ENCODE peak calls at places on chromosomes 3 and 15, in seven cellular contexts. T is Kasumi-1, K is fibroblast of lung, X is NCI-H1436 treated with DMSO at 0.1 percent for 48 hours, O is SHP77 treated with DMSO at 0.1 percent for 48 hours, G is neuronal stem cell, M is kidney glomerular epithelial cell. L is an unnamed sample.

GRCh38 chr3:132232231-132232792 is 84.9 kb upstream of the ACP3 start:
- DNase-seq in T (no peak), K (peak; percentile 6), X (no peak), O (no peak), G (no peak), M (no peak), L (no peak)

GRCh38 chr3:67655364-67656121 is 1.1 kb upstream of the SUCLG2 start:
- DNase-seq in T (peak; percentile 57), K (no peak), X (no peak), O (no peak), G (no peak), M (no peak), L (no peak)

GRCh38 chr15:71043373-71043772 is 71.9 kb upstream of the THSD4 start:
- DNase-seq in T (no peak), K (peak; percentile 73), X (no peak), O (no peak), G (no peak), M (peak; percentile 67), L (no peak)

GRCh38 chr15:74776851-74777768 is 4.8 kb upstream of the CSK start:
- DNase-seq in T (peak; percentile 98), K (no peak), X (no peak), O (no peak), G (no peak), M (no peak), L (peak; percentile 76)

GRCh38 chr3:29804044-29804443 is 523.2 kb downstream of the RBMS3 start:
- DNase-seq in T (no peak), K (no peak), X (no peak), O (no peak), G (no peak), M (no peak), L (no peak)

GRCh38 chr3:78918361-78919020 is 849.3 kb downstream of the ROBO1 start:
- DNase-seq in T (no peak), K (peak; percentile 56), X (no peak), O (no peak), G (no peak), M (no peak), L (no peak)

GRCh38 chr15:94230436-94230885 is 900 bp upstream of the MCTP2 start:
- DNase-seq in T (no peak), K (no peak), X (no peak), O (no peak), G (peak; percentile 12), M (peak; percentile 62), L (peak; percentile 16)

GRCh38 chr15:67042490-67043181 is 22.8 kb upstream of the SMAD3 start:
- DNase-seq in T (peak; percentile 69), K (peak; percentile 70), X (no peak), O (no peak), G (no peak), M (no peak), L (no peak)

GRCh38 chr15:57237282-57237642 is 139.0 kb upstream of the CGNL1 start:
- DNase-seq in T (no peak), K (no peak), X (no peak), O (no peak), G (peak; percentile 91), M (no peak), L (peak; percentile 93)

GRCh38 chr3:15557511-15557946 is 36.0 kb upstream of the COLQ start:
- DNase-seq in T (peak; percentile 77), K (peak; percentile 73), X (no peak), O (peak; percentile 47), G (peak; percentile 17), M (peak; percentile 83), L (peak; percentile 57)

GRCh38 chr3:4950351-4950784 is 28.9 kb upstream of the BHLHE40 start:
- DNase-seq in T (peak; percentile 17), K (no peak), X (no peak), O (no peak), G (no peak), M (no peak), L (no peak)

GRCh38 chr3:138124689-138125420 is 7.3 kb downstream of the A4GNT start:
- DNase-seq in T (no peak), K (peak; percentile 72), X (no peak), O (no peak), G (no peak), M (no peak), L (no peak)

GRCh38 chr15:78076231-78077052 is 1.1 kb downstream of the TBC1D2B start:
- DNase-seq in T (no peak), K (no peak), X (no peak), O (no peak), G (no peak), M (no peak), L (peak; percentile 61)

GRCh38 chr3:2765002-2765579 is 345.1 kb downstream of the IL5RA start:
- DNase-seq in T (peak; percentile 15), K (no peak), X (peak; percentile 29), O (peak; percentile 25), G (no peak), M (peak; percentile 36), L (peak; percentile 42)

GRCh38 chr3:138687236-138687635 is 78.7 kb downstream of the FAIM start:
- DNase-seq in T (no peak), K (no peak), X (no peak), O (no peak), G (no peak), M (no peak), L (no peak)

GRCh38 chr15:44595656-44596510 is 58.9 kb downstream of the EIF3J start:
- DNase-seq in T (no peak), K (no peak), X (no peak), O (no peak), G (no peak), M (no peak), L (no peak)

GRCh38 chr3:120418866-120419490 is 31.8 kb downstream of the FSTL1 start:
- DNase-seq in T (peak; percentile 79), K (no peak), X (peak; percentile 60), O (peak; percentile 83), G (peak; percentile 41), M (peak; percentile 41), L (peak; percentile 84)

GRCh38 chr3:171115667-171116066 is 89.1 kb upstream of the SLC2A2 start:
- DNase-seq in T (no peak), K (no peak), X (no peak), O (no peak), G (no peak), M (no peak), L (peak; percentile 11)

GRCh38 chr15:62517541-62517940 is 352.5 kb upstream of the C2CD4B start:
- DNase-seq in T (no peak), K (peak; percentile 33), X (no peak), O (no peak), G (no peak), M (no peak), L (no peak)

GRCh38 chr15:49906976-49907375 is 212.1 kb downstream of the ATP8B4 start:
- DNase-seq in T (no peak), K (no peak), X (no peak), O (no peak), G (no peak), M (no peak), L (no peak)

GRCh38 chr15:52464040-52464439 is 64.6 kb downstream of the MYO5A start:
- DNase-seq in T (no peak), K (no peak), X (no peak), O (no peak), G (no peak), M (no peak), L (no peak)

GRCh38 chr3:11803977-11804903 is 42.4 kb downstream of the TAMM41 start:
- DNase-seq in T (peak; percentile 85), K (peak; percentile 50), X (no peak), O (peak; percentile 12), G (peak; percentile 21), M (peak; percentile 61), L (peak; percentile 73)

GRCh38 chr3:51942603-51943450 is 664 bp downstream of the PARP3 start:
- DNase-seq in T (no peak), K (peak; percentile 48), X (no peak), O (no peak), G (no peak), M (peak; percentile 36), L (no peak)

GRCh38 chr3:1908651-1909445 is 189.8 kb upstream of the CNTN4 start:
- DNase-seq in T (no peak), K (no peak), X (no peak), O (no peak), G (no peak), M (no peak), L (no peak)

GRCh38 chr15:90082140-90082713 is 20.0 kb downstream of the IDH2 start:
- DNase-seq in T (peak; percentile 59), K (no peak), X (no peak), O (no peak), G (no peak), M (no peak), L (peak; percentile 56)

GRCh38 chr15:70240082-70240481 is 142.4 kb upstream of the TLE3 start:
- DNase-seq in T (no peak), K (no peak), X (no peak), O (no peak), G (no peak), M (no peak), L (no peak)

GRCh38 chr3:185824051-185824466 is 783 bp downstream of the IGF2BP2 start:
- DNase-seq in T (no peak), K (no peak), X (no peak), O (no peak), G (peak; percentile 32), M (no peak), L (peak; percentile 65)

GRCh38 chr3:120331071-120331470 is 18.1 kb downstream of the LRRC58 start:
- DNase-seq in T (no peak), K (no peak), X (no peak), O (no peak), G (no peak), M (no peak), L (no peak)

GRCh38 chr3:123758081-123758564 is 126.0 kb downstream of the MYLK start:
- DNase-seq in T (no peak), K (peak; percentile 86), X (peak; percentile 65), O (no peak), G (peak; percentile 30), M (peak; percentile 90), L (peak; percentile 33)

GRCh38 chr3:138230525-138230924 is 43.4 kb downstream of the ARMC8 start:
- DNase-seq in T (no peak), K (peak; percentile 57), X (no peak), O (no peak), G (no peak), M (peak; percentile 22), L (no peak)

GRCh38 chr3:60809857-60810256 is 441.4 kb downstream of the FHIT start:
- DNase-seq in T (no peak), K (peak; percentile 15), X (no peak), O (no peak), G (no peak), M (no peak), L (no peak)

GRCh38 chr3:41881233-41881821 is 80.6 kb downstream of the ULK4 start:
- DNase-seq in T (peak; percentile 67), K (peak; percentile 30), X (no peak), O (no peak), G (peak; percentile 18), M (peak; percentile 23), L (peak; percentile 41)